ENCODE peak calls at places on chromosomes 16 and 17, in ten cellular contexts. D, I, J, F, N, Z, A, G, E and X are unnamed samples.

GRCh38 chr16:3020247-3020603 is at the start of gene TNFRSF12A:
- DNase-seq in D (peak), I (peak), J (peak), F (no peak), N (peak), Z (peak), A (no peak), G (no peak), E (peak), X (peak)

GRCh38 chr17:82568997-82569393 is 49.5 kb downstream of the FOXK2 start:
- DNase-seq in D (no peak), I (peak), J (no peak), F (no peak), N (no peak), Z (no peak), A (no peak), G (no peak), E (no peak), X (peak)

GRCh38 chr16:8634991-8635736 is 13.7 kb downstream of the METTL22 start:
- DNase-seq in D (peak), I (peak), J (peak), F (no peak), N (no peak), Z (no peak), A (no peak), G (no peak), E (no peak), X (peak)

GRCh38 chr16:88007321-88007731 is 56.1 kb downstream of the BANP start:
- DNase-seq in D (no peak), I (no peak), J (no peak), F (no peak), N (no peak), Z (no peak), A (no peak), G (no peak), E (no peak), X (no peak)

GRCh38 chr17:39150795-39151679 is at the start of gene PLXDC1:
- DNase-seq in D (peak), I (no peak), J (no peak), F (no peak), N (no peak), Z (no peak), A (no peak), G (no peak), E (no peak), X (peak)

GRCh38 chr16:70789231-70789926 is 11.6 kb downstream of the VAC14 start:
- DNase-seq in D (peak), I (peak), J (peak), F (no peak), N (no peak), Z (peak), A (no peak), G (no peak), E (no peak), X (peak)

GRCh38 chr16:57736419-57737281 is 1.1 kb downstream of the KATNB1 start:
- DNase-seq in D (peak), I (peak), J (peak), F (no peak), N (peak), Z (no peak), A (no peak), G (no peak), E (peak), X (peak)

GRCh38 chr17:50634123-50634914 is at the start of gene ABCC3:
- DNase-seq in D (peak), I (peak), J (no peak), F (no peak), N (no peak), Z (no peak), A (no peak), G (no peak), E (no peak), X (peak)

GRCh38 chr17:77804796-77805426 is 153.6 kb upstream of the TNRC6C start:
- DNase-seq in D (no peak), I (no peak), J (no peak), F (no peak), N (no peak), Z (no peak), A (no peak), G (no peak), E (no peak), X (no peak)

GRCh38 chr16:87806246-87806607 is 40.4 kb upstream of the KLHDC4 start:
- DNase-seq in D (peak), I (no peak), J (peak), F (no peak), N (no peak), Z (no peak), A (no peak), G (no peak), E (no peak), X (peak)

GRCh38 chr16:87000007-87000406 is 317.2 kb downstream of the C16orf95 start:
- DNase-seq in D (no peak), I (no peak), J (no peak), F (no peak), N (no peak), Z (no peak), A (no peak), G (no peak), E (no peak), X (no peak)

GRCh38 chr16:8934601-8935000 is 29.1 kb downstream of the USP7 start:
- DNase-seq in D (no peak), I (no peak), J (no peak), F (no peak), N (no peak), Z (no peak), A (no peak), G (no peak), E (no peak), X (no peak)

GRCh38 chr16:11145821-11146211 is 110.2 kb downstream of the SOCS1 start:
- DNase-seq in D (no peak), I (no peak), J (no peak), F (no peak), N (no peak), Z (no peak), A (no peak), G (no peak), E (no peak), X (no peak)

GRCh38 chr17:45782889-45783592 is 1.1 kb upstream of the CRHR1 start:
- DNase-seq in D (peak), I (peak), J (no peak), F (no peak), N (peak), Z (no peak), A (no peak), G (no peak), E (no peak), X (peak)

GRCh38 chr17:58829172-58829637 is 73.6 kb downstream of the PPM1E start:
- DNase-seq in D (no peak), I (no peak), J (no peak), F (no peak), N (no peak), Z (no peak), A (no peak), G (no peak), E (no peak), X (no peak)
- H3K27ac ChIP-seq in D (no peak), I (no peak), J (no peak), F (no peak), N (no peak), Z (no peak), A (no peak), G (no peak), E (no peak), X (no peak)

DNA sequence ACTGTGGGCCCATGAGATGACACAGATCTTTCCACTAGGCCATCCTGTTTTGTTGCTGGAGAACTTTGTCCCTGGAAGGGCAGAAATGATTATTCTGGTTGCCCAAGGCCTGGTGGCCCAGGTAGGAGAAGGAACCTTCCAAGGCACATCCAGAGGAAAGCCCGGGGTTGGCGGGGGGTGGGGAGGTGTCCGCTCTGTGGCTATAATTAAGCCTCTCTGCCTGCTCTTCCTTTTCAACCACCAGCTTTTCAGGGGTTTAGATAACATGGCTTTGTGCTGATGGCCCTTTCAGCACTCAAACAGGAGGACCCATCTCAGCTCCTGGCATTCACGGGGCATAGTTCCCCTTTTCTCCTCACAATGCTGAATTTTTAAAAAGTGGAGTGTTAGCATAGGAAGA is 188.3 kb downstream of the MSI2 start:
- DNase-seq in D (no peak), I (no peak), J (no peak), F (no peak), N (no peak), Z (no peak), A (no peak), G (no peak), E (no peak), X (no peak)
- H3K27ac ChIP-seq in D (no peak), I (no peak), J (no peak), F (no peak), N (no peak), Z (peak), A (no peak), G (no peak), E (no peak), X (no peak)

DNA sequence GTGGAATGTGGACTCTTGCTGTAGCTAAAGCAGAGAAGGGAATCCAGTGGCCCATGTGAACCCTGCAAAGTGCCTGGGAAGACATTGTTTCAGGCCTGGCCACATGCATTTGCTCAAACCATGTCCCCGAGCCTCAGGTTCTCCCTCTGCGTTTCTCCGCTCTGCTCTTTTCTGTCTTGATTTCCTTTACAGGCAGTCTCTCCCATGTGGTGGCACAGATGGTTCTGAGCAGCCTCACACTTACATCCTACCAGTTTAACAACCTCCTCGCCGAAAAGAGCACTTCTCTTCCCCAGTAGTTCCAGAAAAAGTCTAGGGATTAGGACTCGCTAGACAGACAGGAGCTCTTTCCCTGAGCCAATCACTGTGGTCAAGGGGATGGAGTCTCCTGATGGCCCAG is 28.3 kb upstream of the MYH10 start:
- DNase-seq in D (no peak), I (no peak), J (no peak), F (no peak), N (no peak), Z (no peak), A (no peak), G (no peak), E (no peak), X (no peak)
- H3K27ac ChIP-seq in D (no peak), I (no peak), J (no peak), F (no peak), N (no peak), Z (no peak), A (no peak), G (no peak), E (no peak), X (no peak)

DNA sequence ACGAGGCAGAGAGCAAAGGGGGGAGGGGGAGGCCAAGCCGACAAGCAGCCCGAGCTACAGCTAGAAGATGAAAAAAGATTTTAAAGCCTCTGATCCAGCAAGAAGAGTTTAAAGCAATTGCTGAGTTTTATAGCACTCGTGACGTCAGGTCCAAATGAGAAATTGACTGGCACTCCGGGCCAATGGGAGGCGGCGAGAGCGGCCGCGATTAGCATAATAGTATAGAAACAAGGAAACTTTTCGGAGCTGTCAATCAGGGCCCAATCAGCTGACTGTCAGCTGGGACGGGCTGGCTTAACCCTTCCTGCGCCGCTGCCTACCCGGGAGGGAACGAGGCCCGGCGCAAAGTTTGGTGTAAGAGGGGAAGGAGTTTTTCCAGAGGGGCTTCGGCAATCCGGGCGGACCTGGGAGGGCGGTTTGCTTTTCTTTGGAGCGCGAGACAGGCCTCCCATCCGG is at the start of gene MAF:
- DNase-seq in D (peak), I (peak), J (peak), F (no peak), N (peak), Z (peak), A (peak), G (peak), E (peak), X (peak)
- H3K27ac ChIP-seq in D (no peak), I (peak), J (no peak), F (no peak), N (peak), Z (peak), A (peak), G (peak), E (peak), X (peak)

GRCh38 chr17:2551493-2551892 is 39.8 kb upstream of the METTL16 start:
- DNase-seq in D (no peak), I (no peak), J (no peak), F (no peak), N (no peak), Z (no peak), A (no peak), G (no peak), E (no peak), X (peak)
- H3K27ac ChIP-seq in D (no peak), I (peak), J (no peak), F (no peak), N (no peak), Z (no peak), A (no peak), G (no peak), E (no peak), X (no peak)

DNA sequence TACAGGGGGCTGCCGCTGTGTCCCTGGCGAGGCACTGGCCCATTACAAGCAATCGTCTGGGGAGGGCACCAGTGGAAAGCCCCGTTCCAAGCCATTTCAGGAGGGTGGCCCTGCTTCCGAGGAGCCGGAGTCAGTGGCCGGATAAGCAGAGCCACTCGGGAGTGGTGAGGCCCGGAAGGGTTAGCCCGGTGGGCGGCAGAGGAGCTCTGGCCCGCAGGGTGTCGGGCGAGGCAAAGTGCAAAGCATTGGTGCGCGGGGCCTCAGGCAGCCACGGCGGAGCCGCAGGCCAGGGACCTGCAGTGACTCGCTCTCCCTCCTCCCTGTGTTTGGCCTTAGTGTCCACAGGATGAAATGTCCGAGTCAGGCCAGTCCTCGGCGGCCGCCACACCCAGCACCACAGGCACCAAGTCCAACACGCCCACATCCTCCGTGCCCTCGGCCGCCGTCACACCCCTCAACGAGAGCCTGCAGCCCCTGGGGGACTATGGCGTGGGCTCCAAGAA is 24.6 kb downstream of the NME3 start:
- DNase-seq in D (no peak), I (peak), J (no peak), F (no peak), N (no peak), Z (no peak), A (no peak), G (no peak), E (no peak), X (no peak)
- H3K27ac ChIP-seq in D (no peak), I (no peak), J (no peak), F (no peak), N (no peak), Z (no peak), A (no peak), G (no peak), E (no peak), X (peak)

GRCh38 chr17:68738044-68738443 is 136.9 kb upstream of the FAM20A start:
- DNase-seq in D (no peak), I (peak), J (no peak), F (no peak), N (no peak), Z (no peak), A (no peak), G (no peak), E (no peak), X (no peak)
- H3K27ac ChIP-seq in D (no peak), I (peak), J (no peak), F (no peak), N (no peak), Z (no peak), A (no peak), G (no peak), E (no peak), X (no peak)

GRCh38 chr16:82134884-82135283 is 35.1 kb downstream of the MPHOSPH6 start:
- DNase-seq in D (no peak), I (peak), J (no peak), F (no peak), N (no peak), Z (no peak), A (no peak), G (no peak), E (no peak), X (no peak)

GRCh38 chr16:82135844-82136243 is 34.2 kb downstream of the MPHOSPH6 start:
- DNase-seq in D (no peak), I (no peak), J (no peak), F (no peak), N (no peak), Z (no peak), A (no peak), G (no peak), E (no peak), X (no peak)

GRCh38 chr16:82136956-82137818 is 32.8 kb downstream of the MPHOSPH6 start:
- DNase-seq in D (no peak), I (peak), J (no peak), F (no peak), N (no peak), Z (no peak), A (no peak), G (no peak), E (no peak), X (no peak)

GRCh38 chr16:82137819-82138177 is 32.2 kb downstream of the MPHOSPH6 start:
- DNase-seq in D (no peak), I (peak), J (no peak), F (no peak), N (no peak), Z (no peak), A (no peak), G (no peak), E (no peak), X (no peak)

GRCh38 chr16:82138478-82139285 is 31.3 kb downstream of the MPHOSPH6 start:
- DNase-seq in D (no peak), I (no peak), J (no peak), F (no peak), N (no peak), Z (no peak), A (peak), G (no peak), E (no peak), X (no peak)
- H3K27ac ChIP-seq in D (no peak), I (no peak), J (no peak), F (peak), N (no peak), Z (no peak), A (peak), G (no peak), E (no peak), X (no peak)

GRCh38 chr16:67858448-67858993 is 11.0 kb upstream of the CENPT start:
- DNase-seq in D (peak), I (no peak), J (no peak), F (no peak), N (no peak), Z (no peak), A (no peak), G (no peak), E (no peak), X (no peak)
- H3K27ac ChIP-seq in D (peak), I (no peak), J (no peak), F (no peak), N (peak), Z (peak), A (peak), G (peak), E (no peak), X (peak)